ENCODE peak calls at places on chromosomes 12 and 14, in five cellular contexts. L is astrocyte of the spinal cord, S is fibroblast of pulmonary artery, M is heart left ventricle, B is RWPE1. E is an unnamed sample.

GRCh38 chr12:48800971-48801370 is 12.1 kb upstream of the ADCY6 start:
- DNase-seq in S (no peak), L (no peak), M (no peak), B (no peak), E (no peak)

GRCh38 chr14:72270341-72270740 is 338.1 kb downstream of the RGS6 start:
- DNase-seq in M (no peak), S (no peak), L (no peak), B (no peak), E (no peak)

GRCh38 chr14:92497391-92497790 is 16.2 kb upstream of the RIN3 start:
- DNase-seq in S (no peak), M (no peak), B (no peak), L (no peak), E (no peak)

GRCh38 chr14:35682802-35683201 is 126.3 kb downstream of the RALGAPA1 start:
- DNase-seq in L (peak; percentile 8), B (no peak), S (no peak), M (no peak), E (no peak)

GRCh38 chr12:123614110-123614509 is 12.2 kb downstream of the DDX55 start:
- DNase-seq in M (no peak), S (no peak), L (no peak), B (no peak), E (no peak)

GRCh38 chr14:74217672-74218448 is 21.4 kb upstream of the VSX2 start:
- DNase-seq in S (peak; percentile 66), M (peak; percentile 63), B (peak; percentile 86), L (peak; percentile 63), E (peak; percentile 47)

GRCh38 chr12:24931666-24932405 is 17.1 kb downstream of the BCAT1 start:
- DNase-seq in L (no peak), S (no peak), M (no peak), B (no peak), E (no peak)

GRCh38 chr14:93655078-93655750 is 133.1 kb downstream of the PRIMA1 start:
- DNase-seq in L (peak; percentile 33), M (no peak), S (peak; percentile 58), B (peak; percentile 44), E (peak; percentile 61)

GRCh38 chr12:30631710-30632109 is 64.0 kb downstream of the IPO8 start:
- DNase-seq in L (no peak), B (no peak), S (no peak), M (no peak), E (no peak)

GRCh38 chr14:24259282-24260025 is 3.5 kb downstream of the TGM1 start:
- DNase-seq in B (peak; percentile 87), L (peak; percentile 17), M (no peak), S (peak; percentile 49), E (no peak)

GRCh38 chr14:68336165-68336564 is 456.7 kb downstream of the ZFP36L1 start:
- DNase-seq in L (no peak), M (no peak), B (no peak), S (no peak), E (no peak)

GRCh38 chr12:101745481-101745880 is 6.2 kb upstream of the SYCP3 start:
- DNase-seq in B (no peak), S (peak; percentile 14), M (no peak), L (no peak), E (no peak)

GRCh38 chr12:110849748-110850403 is 3.1 kb downstream of the CCDC63 start:
- DNase-seq in S (no peak), B (no peak), L (no peak), M (no peak), E (no peak)

GRCh38 chr12:72273499-72273837 is 1.3 kb downstream of the TRHDE start:
- DNase-seq in L (no peak), S (no peak), M (no peak), B (no peak), E (no peak)

GRCh38 chr14:100328495-100329163 is 5.5 kb downstream of the SLC25A47 start:
- DNase-seq in B (no peak), L (no peak), M (no peak), S (no peak), E (no peak)

GRCh38 chr12:29131539-29131938 is 17.5 kb upstream of the FAR2 start:
- DNase-seq in L (peak; percentile 42), B (no peak), S (peak; percentile 69), M (no peak), E (peak; percentile 75)

GRCh38 chr12:93266-94005 is 26.9 kb downstream of the IQSEC3 start:
- DNase-seq in B (no peak), S (no peak), L (no peak), M (no peak), E (no peak)

GRCh38 chr14:101473045-101473729 is 88.1 kb upstream of the DIO3 start:
- DNase-seq in M (no peak), L (no peak), S (no peak), B (no peak), E (no peak)

GRCh38 chr12:53733051-53733812 is 6.0 kb upstream of the CALCOCO1 start:
- DNase-seq in S (no peak), B (no peak), L (peak; percentile 41), M (no peak), E (peak; percentile 62)

GRCh38 chr14:32023540-32023939 is 53.6 kb upstream of the ARHGAP5 start:
- DNase-seq in B (no peak), S (no peak), M (no peak), L (no peak), E (peak; percentile 49)

GRCh38 chr14:47256968-47257367 is 418.4 kb downstream of the MDGA2 start:
- DNase-seq in B (no peak), L (no peak), M (no peak), S (no peak), E (no peak)

GRCh38 chr12:101021911-101022388 is 188.1 kb downstream of the SLC5A8 start:
- DNase-seq in M (no peak), S (peak; percentile 93), B (peak; percentile 62), L (peak; percentile 94), E (peak; percentile 92)

GRCh38 chr12:50401383-50402155 is 884 bp downstream of the LARP4 start:
- DNase-seq in B (peak; percentile 23), L (peak; percentile 43), M (no peak), S (peak; percentile 85), E (peak; percentile 69)

GRCh38 chr12:50517456-50518048 is 12.8 kb downstream of the DIP2B start:
- DNase-seq in L (peak; percentile 54), B (peak; percentile 20), S (peak; percentile 47), M (no peak), E (peak; percentile 31)

DNA sequence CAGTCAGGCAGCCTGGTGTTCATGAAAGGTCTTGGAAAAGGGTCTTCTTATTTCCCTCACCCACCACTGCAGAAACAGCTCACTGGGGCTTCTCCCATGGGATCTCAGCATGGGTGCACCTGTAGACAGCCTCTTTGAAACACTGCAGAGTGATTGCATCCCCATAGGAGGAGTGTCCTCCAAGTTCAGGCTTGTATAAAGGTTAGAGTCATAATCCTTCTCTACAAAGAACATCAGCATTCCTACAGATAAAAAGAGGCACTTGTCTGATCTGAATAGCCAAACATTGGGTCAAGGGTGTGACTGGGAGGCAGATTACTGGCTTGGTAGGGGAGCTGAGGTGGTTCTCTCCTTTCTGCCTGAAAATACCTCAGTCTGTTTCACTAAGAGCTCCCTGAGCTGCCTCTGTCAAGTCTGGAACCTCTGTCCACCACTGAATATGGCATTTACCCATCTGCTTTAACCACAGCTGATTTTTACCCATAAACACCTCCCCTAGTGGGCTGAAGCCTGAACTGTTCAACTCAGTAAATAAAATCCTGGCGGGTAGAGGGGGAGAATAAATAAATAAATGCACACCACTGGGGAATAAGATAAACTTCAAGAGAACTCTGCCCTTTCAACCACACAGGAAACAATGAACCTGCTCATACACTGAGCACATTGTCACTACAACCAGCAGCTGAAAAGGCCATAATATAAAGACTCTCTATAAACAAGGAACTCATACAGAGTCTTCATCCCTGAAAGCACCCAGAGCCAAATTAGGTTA is 120.7 kb upstream of the SCAF11 start:
- DNase-seq in S (no peak), L (no peak), B (no peak), M (no peak), E (no peak)
- TF ChIP-seq CTCF in S (no peak), L (peak; percentile 29), B (no peak), M (no peak), E (peak; percentile 9)

GRCh38 chr12:109477185-109477962 is at the start of the genes KCTD10 and UBE3B:
- DNase-seq in S (peak; percentile 93), B (peak; percentile 92), L (peak; percentile 93), M (peak; percentile 92), E (peak; percentile 88)
- TF ChIP-seq CTCF in S (no peak), B (no peak), L (no peak), M (no peak), E (no peak)

GRCh38 chr14:30608533-30609006 is 13.5 kb upstream of the SCFD1 start:
- DNase-seq in M (no peak), B (no peak), L (peak; percentile 53), S (peak; percentile 18), E (peak; percentile 62)

GRCh38 chr14:30607156-30607780 is 14.9 kb upstream of the SCFD1 start:
- DNase-seq in B (no peak), M (no peak), L (peak; percentile 58), S (no peak), E (peak; percentile 32)

GRCh38 chr14:30614155-30614554 is 8.0 kb upstream of the SCFD1 start:
- DNase-seq in S (no peak), M (no peak), L (no peak), B (no peak), E (no peak)

DNA sequence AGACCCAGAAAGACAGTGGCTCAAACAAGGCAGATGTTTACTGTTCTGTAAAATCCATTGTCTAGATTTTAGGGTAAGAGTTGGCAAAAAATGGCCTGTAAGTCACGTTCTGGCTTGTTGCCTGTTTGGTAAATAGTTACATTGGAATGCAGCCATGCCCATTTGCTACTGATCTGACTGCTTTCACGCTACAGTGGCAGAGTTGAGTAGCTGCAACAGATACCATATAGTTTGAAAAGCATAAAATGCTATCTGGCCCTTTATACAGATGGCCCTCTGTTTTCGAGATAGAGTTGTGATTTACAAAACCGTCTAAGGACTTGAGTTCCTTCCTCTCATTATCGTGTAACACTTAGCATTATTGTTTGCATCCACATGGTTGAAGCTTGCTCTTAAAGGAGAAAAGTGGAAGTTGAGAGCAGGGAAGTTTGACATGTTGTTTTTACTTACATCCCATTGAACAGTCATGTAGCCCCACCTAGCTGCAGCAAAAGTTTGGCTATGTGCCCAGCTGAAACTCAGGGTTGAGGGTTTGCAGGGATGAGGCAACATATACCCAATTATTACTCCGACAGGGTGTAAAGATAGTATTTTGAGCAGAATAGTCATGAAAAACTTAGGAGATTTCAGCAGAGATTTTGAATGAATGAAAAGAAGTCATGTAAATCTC is 11.3 kb upstream of the SCFD1 start:
- DNase-seq in M (peak; percentile 39), S (peak; percentile 84), L (peak; percentile 80), B (peak; percentile 50), E (peak; percentile 78)
- TF ChIP-seq CTCF in M (peak; percentile 17), S (peak; percentile 41), L (peak; percentile 41), B (peak; percentile 6), E (peak; percentile 33)

DNA sequence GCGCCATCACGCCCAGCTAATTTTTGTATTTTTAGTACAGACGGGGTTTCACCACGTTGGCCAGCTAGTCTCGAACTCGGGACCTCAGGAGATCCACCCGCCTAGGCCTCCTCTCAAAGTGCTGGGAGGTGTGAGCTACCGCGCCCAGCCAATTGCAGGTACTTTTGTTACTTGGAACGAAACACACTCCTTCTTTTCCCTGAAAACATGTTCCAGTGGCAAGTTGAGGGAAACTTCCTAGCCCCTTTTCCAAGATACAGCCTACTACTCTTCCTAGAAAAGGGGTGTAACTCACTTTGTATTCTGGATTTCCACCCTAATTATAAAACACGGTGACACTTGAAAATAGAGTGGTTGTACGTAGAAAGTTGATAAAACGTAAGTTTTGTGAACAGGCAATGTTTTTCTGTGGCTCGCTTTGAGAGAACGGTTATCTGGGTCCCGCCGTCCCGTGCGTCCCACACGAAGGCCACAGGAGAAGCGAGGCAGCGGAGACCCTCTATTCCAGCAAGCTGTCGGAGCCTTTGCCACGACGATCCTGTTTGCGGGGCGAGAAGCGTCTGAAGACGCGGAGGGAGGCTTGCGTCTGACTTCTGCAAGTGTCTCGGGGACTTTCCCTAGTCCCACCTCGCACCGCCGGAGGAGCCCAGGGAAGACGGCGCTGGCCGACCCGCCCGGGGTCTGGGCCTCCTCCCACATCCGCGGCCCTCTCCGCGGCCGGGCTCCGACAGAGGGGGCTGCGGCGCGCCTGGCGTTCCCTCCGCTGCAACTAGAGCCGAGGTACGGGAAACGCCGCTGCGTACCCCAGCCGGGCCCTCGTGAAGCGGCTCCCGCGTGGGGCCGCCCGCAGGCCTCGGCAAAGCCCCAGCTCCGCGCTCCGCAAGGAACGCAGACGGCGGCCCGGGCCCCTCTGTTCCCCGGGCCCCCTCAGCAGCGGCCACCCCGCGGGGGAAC is 745 bp downstream of the CDCA4 start:
- DNase-seq in B (no peak), L (peak; percentile 41), S (peak; percentile 30), M (no peak), E (no peak)
- TF ChIP-seq CTCF in B (no peak), L (no peak), S (no peak), M (no peak), E (no peak)

E was measured in fibroblast of mammary gland.